ENCODE peak calls at places on chromosomes 13 and 19, in five cellular contexts. C is fibroblast of pulmonary artery; I is CD8-positive, alpha-beta T cell; W is astrocyte of the cerebellum; H is neural progenitor cell. U is an unnamed sample.

GRCh38 chr13:29905845-29906244 is 55.4 kb upstream of the UBL3 start:
- DNase-seq in C (peak), I (no peak), W (no peak), H (no peak), U (no peak)

GRCh38 chr19:18894254-18895037 is 1.5 kb downstream of the CERS1 start:
- DNase-seq in W (no peak), C (peak), I (no peak), H (peak), U (no peak)

GRCh38 chr13:89061821-89062220 is 1390.7 kb downstream of the SLITRK5 start:
- DNase-seq in H (peak), W (no peak), I (no peak), C (no peak), U (no peak)

GRCh38 chr19:30551271-30551670 is 179.1 kb downstream of the ZNF536 start:
- DNase-seq in W (no peak), I (no peak), H (no peak), C (no peak), U (no peak)

GRCh38 chr19:51548213-51548651 is 16.8 kb upstream of the SIGLEC6 start:
- DNase-seq in I (no peak), C (no peak), H (no peak), W (no peak), U (no peak)

GRCh38 chr13:34217343-34218094 is 399.6 kb downstream of the RFC3 start:
- DNase-seq in C (no peak), W (no peak), I (no peak), H (no peak), U (no peak)

GRCh38 chr13:24066405-24067292 is 93.9 kb upstream of the SPATA13 start:
- DNase-seq in I (no peak), C (no peak), W (no peak), H (no peak), U (no peak)

GRCh38 chr13:26919311-26919710 is 158.7 kb upstream of the GPR12 start:
- DNase-seq in I (no peak), C (no peak), W (no peak), H (no peak), U (no peak)

GRCh38 chr13:44417876-44418275 is 44.3 kb downstream of the SERP2 start:
- DNase-seq in W (no peak), H (no peak), I (no peak), C (no peak), U (no peak)

GRCh38 chr13:42561752-42562467 is 12.0 kb upstream of the TNFSF11 start:
- DNase-seq in C (no peak), W (no peak), I (no peak), H (no peak), U (no peak)

GRCh38 chr19:18682807-18683108 is 722 bp upstream of the CRTC1 start:
- DNase-seq in H (no peak), I (no peak), C (no peak), W (no peak), U (no peak)

GRCh38 chr13:64041296-64041695 is 2625.6 kb upstream of the PCDH20 start:
- DNase-seq in H (no peak), I (no peak), W (no peak), C (peak), U (no peak)

GRCh38 chr13:45511310-45512147 is 46.8 kb downstream of the COG3 start:
- DNase-seq in C (peak), H (peak), W (peak), I (peak), U (no peak)

GRCh38 chr19:28988066-28988465 is 224.9 kb downstream of the UQCRFS1 start:
- DNase-seq in C (no peak), W (no peak), I (no peak), H (no peak), U (no peak)

GRCh38 chr13:100088648-100089601 is at the start of gene PCCA:
- DNase-seq in I (peak), W (peak), H (peak), C (peak), U (peak)

GRCh38 chr19:17205237-17206140 is 9.7 kb upstream of the USE1 start:
- DNase-seq in H (peak), C (peak), W (peak), I (peak), U (no peak)

GRCh38 chr19:13098291-13099072 is 4.2 kb downstream of the LYL1 start:
- DNase-seq in W (no peak), H (peak), I (no peak), C (peak), U (no peak)

GRCh38 chr19:663682-664117 is 686 bp upstream of the RNF126 start:
- DNase-seq in H (no peak), C (no peak), W (no peak), I (no peak), U (no peak)
- TF ChIP-seq CTCF in H (no peak), C (no peak), W (no peak), I (no peak), U (no peak)

DNA sequence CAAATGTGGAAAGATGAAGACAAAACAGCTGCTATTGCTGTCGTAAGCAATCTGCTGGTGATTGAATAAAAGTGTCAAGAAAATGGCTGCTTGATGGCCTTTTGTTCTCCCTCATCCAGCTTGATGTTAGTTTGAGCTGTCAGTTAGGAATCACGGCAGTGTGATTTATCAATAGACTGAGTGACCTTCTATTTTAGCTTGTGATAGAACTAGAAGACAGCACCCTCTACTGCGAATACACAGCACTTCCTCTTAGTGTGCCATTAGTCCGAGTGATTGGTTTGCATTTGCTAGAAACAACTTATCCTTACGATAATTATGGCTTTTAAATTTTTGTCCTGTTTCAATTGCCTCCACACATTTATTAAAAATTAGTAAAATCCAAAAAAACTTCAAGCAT is 76.2 kb downstream of the MZT1 start:
- DNase-seq in C (peak), I (no peak), W (no peak), H (peak), U (no peak)
- TF ChIP-seq CTCF in C (peak), I (no peak), W (peak), H (peak), U (peak)

GRCh38 chr19:4208385-4209094 is 20.8 kb upstream of the EBI3 start:
- DNase-seq in C (peak), H (peak), W (no peak), I (no peak), U (no peak)

GRCh38 chr19:4200940-4201542 is 18.6 kb downstream of the ANKRD24 start:
- DNase-seq in W (no peak), H (no peak), C (no peak), I (no peak), U (no peak)

GRCh38 chr19:4210166-4210731 is 19.1 kb upstream of the EBI3 start:
- DNase-seq in C (no peak), W (no peak), I (no peak), H (no peak), U (no peak)

GRCh38 chr19:4201798-4202197 is 19.3 kb downstream of the ANKRD24 start:
- DNase-seq in I (no peak), C (no peak), W (no peak), H (no peak), U (no peak)

GRCh38 chr19:4206818-4207484 is 22.4 kb upstream of the EBI3 start:
- DNase-seq in W (no peak), I (no peak), H (no peak), C (peak), U (no peak)
- TF ChIP-seq CTCF in W (no peak), I (no peak), H (peak), C (peak), U (peak)

GRCh38 chr19:49421878-49422202 is 1.4 kb downstream of the PTH2 start:
- DNase-seq in I (no peak), W (no peak), H (no peak), C (no peak), U (no peak)

GRCh38 chr19:49423985-49424303 is 703 bp upstream of the PTH2 start:
- DNase-seq in C (no peak), I (no peak), H (no peak), W (no peak), U (no peak)

GRCh38 chr19:49423278-49423984 is at the start of gene PTH2:
- DNase-seq in W (no peak), C (no peak), I (no peak), H (no peak), U (no peak)

GRCh38 chr19:49421039-49421877 is 2.0 kb downstream of the PTH2 start:
- DNase-seq in W (no peak), H (peak), C (peak), I (peak), U (peak)

DNA sequence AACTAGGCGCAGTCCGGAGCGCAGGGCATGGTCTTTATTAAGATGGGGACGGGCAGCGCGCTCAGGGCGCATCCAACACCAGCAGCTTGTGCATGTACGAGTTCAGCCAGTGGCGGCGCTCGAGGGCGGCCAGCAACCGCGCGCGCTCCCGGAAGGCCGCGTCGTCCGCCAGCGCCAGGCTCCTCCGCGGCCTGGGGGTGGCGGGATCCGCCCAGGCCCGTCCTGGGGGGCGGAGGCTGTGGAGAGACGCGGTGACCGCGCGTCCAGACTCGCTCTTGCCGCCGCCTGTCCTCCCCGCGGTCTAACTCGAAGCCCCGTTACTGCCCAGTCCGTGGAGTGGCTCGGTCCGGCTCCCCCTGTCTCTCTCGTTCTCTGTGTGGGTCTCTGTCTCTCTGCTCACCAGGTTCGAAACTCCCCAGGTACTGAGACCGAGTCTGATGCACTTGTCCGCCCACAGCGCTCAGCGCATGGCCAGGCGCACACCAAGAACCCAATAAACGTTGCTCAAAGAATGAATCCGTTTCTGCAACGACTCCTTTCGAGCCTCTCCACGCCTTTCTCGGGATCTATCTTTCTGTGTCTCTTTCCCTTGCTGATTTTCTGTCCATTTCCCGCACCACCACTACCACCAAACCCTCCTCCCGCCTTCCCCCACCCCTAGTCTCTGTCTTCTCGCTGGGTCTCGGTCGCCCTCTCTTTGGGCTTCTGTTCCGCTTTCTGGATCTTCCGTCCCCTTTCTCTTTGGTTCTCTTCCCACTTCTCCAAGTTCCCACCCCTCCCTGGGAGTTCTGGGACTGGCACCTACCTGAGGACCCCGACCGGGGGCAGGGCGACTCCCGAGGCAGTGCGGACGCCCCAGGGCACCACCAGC is 599 bp downstream of the PTH2 start:
- DNase-seq in W (no peak), I (peak), C (peak), H (peak), U (no peak)
- TF ChIP-seq CTCF in W (no peak), I (peak), C (peak), H (peak), U (peak)

U was measured in type B pancreatic cell.